ENCODE peak calls at places on chromosomes 16 and 17, in seven cellular contexts. X is psoas muscle, Y is A549, M is GM13977, J is PC-9, B is IMR-90, L is left lung. R is an unnamed sample.

GRCh38 chr17:57448288-57449283 is 192.3 kb downstream of the MSI2 start:
- DNase-seq in X (no peak), Y (no peak), M (no peak), J (no peak), B (no peak), L (no peak), R (no peak)

GRCh38 chr16:78045865-78046581 is 23.7 kb downstream of the CLEC3A start:
- DNase-seq in X (peak), Y (peak), M (peak), J (peak), B (peak), L (peak), R (peak)

GRCh38 chr16:19380316-19380715 is 37.4 kb upstream of the TMC5 start:
- DNase-seq in X (no peak), Y (no peak), M (no peak), J (no peak), B (no peak), L (no peak), R (no peak)

GRCh38 chr17:37221865-37222264 is 153.9 kb upstream of the C17orf78 start:
- DNase-seq in X (no peak), Y (no peak), M (no peak), J (no peak), B (no peak), L (no peak), R (no peak)

GRCh38 chr16:80997139-80997798 is 9.4 kb downstream of the CMC2 start:
- DNase-seq in X (no peak), Y (peak), M (peak), J (no peak), B (no peak), L (no peak), R (no peak)

GRCh38 chr17:386145-386876 is 33.7 kb upstream of the RPH3AL start:
- DNase-seq in X (peak), Y (peak), M (peak), J (peak), B (no peak), L (peak), R (peak)

GRCh38 chr17:79573196-79573929 is 37.5 kb downstream of the RBFOX3 start:
- DNase-seq in X (no peak), Y (peak), M (no peak), J (no peak), B (no peak), L (no peak), R (no peak)

GRCh38 chr16:89010210-89010925 is 33.4 kb upstream of the CBFA2T3 start:
- DNase-seq in X (peak), Y (no peak), M (no peak), J (no peak), B (no peak), L (no peak), R (no peak)

GRCh38 chr17:45812102-45812501 is 28.0 kb downstream of the CRHR1 start:
- DNase-seq in X (no peak), Y (peak), M (no peak), J (no peak), B (no peak), L (no peak), R (no peak)

GRCh38 chr17:50767030-50767429 is 288 bp downstream of the ANKRD40CL start:
- DNase-seq in X (no peak), Y (no peak), M (no peak), J (no peak), B (no peak), L (no peak), R (no peak)

GRCh38 chr17:11795906-11796305 is 197.6 kb downstream of the DNAH9 start:
- DNase-seq in X (no peak), Y (no peak), M (no peak), J (no peak), B (no peak), L (no peak), R (no peak)

GRCh38 chr16:75248142-75248535 is 3.3 kb downstream of the BCAR1 start:
- DNase-seq in X (peak), Y (no peak), M (no peak), J (no peak), B (no peak), L (no peak), R (no peak)

GRCh38 chr17:62614142-62614541 is 13.3 kb upstream of the MRC2 start:
- DNase-seq in X (no peak), Y (no peak), M (no peak), J (no peak), B (peak), L (no peak), R (no peak)

GRCh38 chr17:36030949-36031348 is 13.2 kb upstream of the CCL23 start:
- DNase-seq in X (no peak), Y (no peak), M (no peak), J (no peak), B (no peak), L (no peak), R (no peak)

GRCh38 chr17:48038687-48039086 is 1.1 kb upstream of the COPZ2 start:
- DNase-seq in X (no peak), Y (no peak), M (no peak), J (no peak), B (no peak), L (no peak), R (no peak)

GRCh38 chr17:37177234-37177633 is 198.6 kb upstream of the C17orf78 start:
- DNase-seq in X (no peak), Y (no peak), M (no peak), J (no peak), B (no peak), L (no peak), R (no peak)

GRCh38 chr17:47687328-47687690 is 6.7 kb upstream of the TBKBP1 start:
- DNase-seq in X (no peak), Y (no peak), M (no peak), J (no peak), B (no peak), L (no peak), R (no peak)

GRCh38 chr17:6269474-6269873 is 165.4 kb downstream of the AIPL1 start:
- DNase-seq in X (no peak), Y (peak), M (peak), J (peak), B (peak), L (no peak), R (peak)

GRCh38 chr16:84471316-84471715 is 33.1 kb downstream of the MEAK7 start:
- DNase-seq in X (no peak), Y (no peak), M (no peak), J (no peak), B (no peak), L (no peak), R (no peak)

GRCh38 chr17:80987941-80988461 is 3.6 kb upstream of the CHMP6 start:
- DNase-seq in X (no peak), Y (no peak), M (no peak), J (no peak), B (no peak), L (no peak), R (no peak)

GRCh38 chr17:15659663-15660062 is 24.4 kb downstream of the TRIM16 start:
- DNase-seq in X (no peak), Y (no peak), M (no peak), J (peak), B (no peak), L (peak), R (no peak)

GRCh38 chr17:65537343-65537844 is 24.1 kb downstream of the AXIN2 start:
- DNase-seq in X (no peak), Y (no peak), M (no peak), J (no peak), B (no peak), L (no peak), R (no peak)

GRCh38 chr16:23236983-23237382 is 54.4 kb downstream of the SCNN1G start:
- DNase-seq in X (no peak), Y (no peak), M (no peak), J (no peak), B (no peak), L (no peak), R (no peak)

GRCh38 chr17:46764709-46765401 is 53.6 kb downstream of the WNT3 start:
- DNase-seq in X (peak), Y (no peak), M (no peak), J (peak), B (peak), L (peak), R (no peak)

GRCh38 chr16:81615411-81615810 is 163.7 kb upstream of the PLCG2 start:
- DNase-seq in X (no peak), Y (no peak), M (no peak), J (no peak), B (no peak), L (no peak), R (no peak)

GRCh38 chr16:50593410-50594139 is 45.4 kb downstream of the NKD1 start:
- DNase-seq in X (no peak), Y (no peak), M (no peak), J (no peak), B (no peak), L (no peak), R (peak)

GRCh38 chr16:21599994-21600773 is 807 bp downstream of the METTL9 start:
- DNase-seq in X (no peak), Y (peak), M (peak), J (peak), B (peak), L (no peak), R (no peak)

GRCh38 chr16:27174007-27174406 is 29.3 kb upstream of the KDM8 start:
- DNase-seq in X (no peak), Y (no peak), M (no peak), J (peak), B (no peak), L (no peak), R (no peak)

DNA sequence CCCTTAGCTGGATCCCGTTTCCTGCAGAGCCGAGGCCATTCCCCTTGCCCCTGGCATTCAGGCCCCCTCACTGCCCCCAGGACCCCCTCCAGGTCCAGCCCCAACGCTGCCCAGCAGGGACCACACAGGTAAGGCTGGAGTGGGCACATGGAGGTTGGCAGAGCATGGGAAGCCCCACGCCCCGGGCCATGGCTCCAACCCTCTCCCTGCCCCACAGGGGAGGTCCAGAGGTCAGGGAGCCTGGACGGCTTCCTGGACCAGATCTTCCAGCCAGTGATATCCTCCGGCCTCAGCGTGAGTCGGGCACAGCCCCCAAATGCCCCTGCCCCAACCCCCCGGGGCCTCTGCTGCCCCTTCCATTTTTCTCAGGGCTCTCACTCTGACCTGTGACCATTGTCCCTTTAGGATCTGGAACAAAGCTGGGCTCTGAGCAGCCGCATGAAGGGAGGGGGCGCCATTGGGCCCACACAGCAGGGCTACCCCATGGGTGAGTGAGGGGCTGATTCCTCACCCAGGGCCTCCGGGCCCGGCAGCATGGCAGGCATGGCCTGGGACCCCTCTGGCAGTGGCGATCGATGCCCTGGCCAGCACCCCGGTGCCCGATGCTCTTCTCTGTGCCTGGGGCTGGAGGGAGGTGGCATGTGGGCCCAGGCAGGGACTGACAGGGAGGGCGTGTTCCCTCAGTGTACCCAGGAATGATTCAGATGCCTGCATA is 18.5 kb upstream of the SMIM5 start:
- DNase-seq in X (no peak), Y (no peak), M (no peak), J (no peak), B (no peak), L (no peak), R (no peak)
- TF ChIP-seq CTCF in X (no peak), Y (no peak), M (no peak), J (no peak), B (no peak), L (no peak), R (no peak)

DNA sequence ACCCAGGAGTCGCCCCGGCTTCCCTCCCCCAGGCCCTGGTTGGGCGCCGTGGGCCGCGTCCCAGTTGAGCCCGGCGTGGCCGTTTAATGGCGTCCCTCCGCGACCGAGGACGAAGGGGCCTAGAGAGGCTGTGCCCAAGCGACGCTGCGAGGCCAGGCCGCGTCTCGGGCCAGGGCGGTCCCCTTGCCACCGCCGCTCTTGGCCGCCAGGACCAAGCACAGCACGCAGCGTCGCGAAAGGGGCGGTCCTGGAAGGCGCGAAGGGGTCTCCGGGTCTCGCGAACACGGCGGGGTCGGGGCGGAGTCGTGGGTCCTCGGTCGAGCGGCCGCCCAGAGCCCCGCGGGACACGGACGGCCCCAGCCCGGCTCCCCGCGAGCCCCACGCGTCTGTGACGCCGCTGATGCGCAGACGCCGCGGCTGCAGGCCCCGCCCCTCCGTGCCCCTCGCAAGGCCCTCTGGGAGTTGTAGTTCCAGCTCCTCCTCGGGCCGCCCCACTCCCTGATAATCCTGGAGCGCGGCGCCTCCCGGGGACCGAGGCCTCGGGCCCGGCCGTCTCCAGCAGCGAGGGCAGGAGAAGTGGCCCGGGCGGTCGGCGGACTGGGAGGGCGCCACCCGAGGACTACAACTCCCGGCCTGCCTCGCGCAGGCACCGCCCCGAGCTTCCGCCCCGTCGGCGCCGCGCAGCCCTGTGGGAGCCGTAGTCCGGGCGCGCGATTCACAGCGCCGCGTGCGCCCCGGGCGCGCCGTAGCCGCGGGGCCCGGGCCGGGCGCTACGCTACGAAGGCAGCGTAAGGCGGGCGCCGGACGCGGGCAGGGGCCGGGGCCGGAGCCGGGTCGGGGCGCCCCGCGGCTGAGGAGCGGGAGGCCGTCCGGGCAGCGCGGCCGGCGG is at the start of gene CAPN15:
- DNase-seq in X (peak), Y (peak), M (peak), J (peak), B (peak), L (peak), R (peak)
- TF ChIP-seq CTCF in X (no peak), Y (no peak), M (no peak), J (no peak), B (no peak), L (peak), R (peak)

GRCh38 chr16:71754652-71755051 is 30.2 kb upstream of the PHLPP2 start:
- DNase-seq in X (no peak), Y (no peak), M (no peak), J (no peak), B (no peak), L (no peak), R (no peak)

GRCh38 chr16:71748226-71748625 is 23.7 kb upstream of the PHLPP2 start:
- DNase-seq in X (no peak), Y (no peak), M (no peak), J (no peak), B (no peak), L (no peak), R (no peak)

GRCh38 chr16:71758293-71758760 is 33.8 kb upstream of the PHLPP2 start:
- DNase-seq in X (no peak), Y (no peak), M (no peak), J (no peak), B (no peak), L (no peak), R (no peak)

GRCh38 chr16:71754108-71754507 is 29.6 kb upstream of the PHLPP2 start:
- DNase-seq in X (no peak), Y (no peak), M (no peak), J (no peak), B (no peak), L (no peak), R (no peak)
- TF ChIP-seq CTCF in X (no peak), Y (no peak), M (no peak), J (no peak), B (no peak), L (no peak), R (no peak)

GRCh38 chr17:72657467-72658317 is 434.8 kb downstream of the SLC39A11 start:
- DNase-seq in X (no peak), Y (peak), M (no peak), J (peak), B (peak), L (no peak), R (no peak)
- TF ChIP-seq CTCF in X (no peak), Y (peak), M (no peak), J (peak), B (no peak), L (no peak), R (no peak)

GRCh38 chr17:40350410-40351184 is 13.9 kb downstream of the GJD3 start:
- DNase-seq in X (no peak), Y (no peak), M (no peak), J (no peak), B (no peak), L (peak), R (no peak)

GRCh38 chr17:40348136-40348504 is 16.4 kb downstream of the GJD3 start:
- DNase-seq in X (no peak), Y (no peak), M (no peak), J (no peak), B (no peak), L (no peak), R (no peak)

GRCh38 chr17:40348562-40349476 is 15.7 kb downstream of the GJD3 start:
- DNase-seq in X (peak), Y (no peak), M (no peak), J (no peak), B (no peak), L (peak), R (no peak)

GRCh38 chr17:40351185-40352043 is 13.1 kb downstream of the GJD3 start:
- DNase-seq in X (no peak), Y (no peak), M (no peak), J (no peak), B (no peak), L (peak), R (no peak)

GRCh38 chr17:40349477-40350409 is 14.8 kb downstream of the GJD3 start:
- DNase-seq in X (peak), Y (no peak), M (no peak), J (no peak), B (peak), L (peak), R (no peak)
- TF ChIP-seq CTCF in X (no peak), Y (no peak), M (no peak), J (no peak), B (no peak), L (no peak), R (no peak)

DNA sequence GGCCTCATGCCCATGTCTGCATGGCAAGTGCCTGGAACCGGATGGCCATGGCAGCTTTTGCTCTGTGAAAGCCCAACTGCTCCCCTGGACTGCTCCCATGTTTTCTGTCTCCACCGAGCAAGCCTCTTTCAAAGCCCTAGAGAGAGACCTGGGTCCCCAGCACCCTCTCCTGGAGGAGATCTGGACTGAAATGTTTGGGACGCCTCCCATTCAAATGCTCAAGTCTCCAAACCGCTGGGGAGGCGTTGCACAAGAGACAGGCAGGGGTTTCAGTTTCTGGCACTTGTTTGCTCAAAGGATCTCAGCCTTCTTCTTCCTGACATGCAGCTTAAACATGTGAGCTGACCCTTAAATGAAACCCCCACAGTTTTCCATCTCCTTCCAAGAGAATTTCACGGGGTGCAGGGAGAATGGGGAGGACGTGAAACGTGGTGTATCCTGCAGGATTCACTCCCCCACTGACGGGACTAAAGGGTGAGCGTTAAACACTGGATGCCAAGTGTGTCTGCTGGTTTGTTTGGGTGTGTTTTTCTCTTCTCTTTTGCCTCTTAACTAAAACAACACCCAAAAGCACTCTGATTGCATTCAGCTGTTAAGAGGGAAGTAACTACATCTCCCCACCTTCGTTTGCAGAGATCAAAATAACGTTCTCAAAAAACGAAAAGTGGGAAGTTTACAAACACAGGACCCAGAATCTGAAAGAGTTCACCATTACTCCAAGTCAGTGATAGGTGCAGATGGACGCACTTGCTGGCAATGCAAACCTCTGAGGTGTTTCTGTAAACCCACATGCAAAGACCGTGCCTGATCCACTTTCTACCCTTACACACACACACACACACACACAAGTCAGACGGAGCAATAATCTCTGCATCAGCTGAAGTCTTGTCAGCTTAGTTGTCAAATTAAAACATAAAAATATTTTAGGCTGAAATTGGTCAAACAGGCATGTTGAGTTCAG is 256.9 kb downstream of the C16orf95 start:
- DNase-seq in X (no peak), Y (peak), M (no peak), J (no peak), B (peak), L (no peak), R (no peak)
- TF ChIP-seq CTCF in X (no peak), Y (no peak), M (no peak), J (no peak), B (peak), L (no peak), R (no peak)

GRCh38 chr16:56278196-56278855 is 87.0 kb downstream of the GNAO1 start:
- DNase-seq in X (no peak), Y (no peak), M (no peak), J (no peak), B (no peak), L (no peak), R (no peak)
- TF ChIP-seq CTCF in X (no peak), Y (no peak), M (no peak), J (no peak), B (no peak), L (no peak), R (no peak)

R was measured in endothelial cell.